ENCODE peak calls at places on chromosomes 4 and X, in four cellular contexts. One of them, this sample, is unnamed.
A peak's percentile ranks its signal among the peaks of the same experiment; 100 is the strongest.

GRCh38 chr4:74805601-74806000 is 11.3 kb upstream of the BTC start:
- DNase-seq in K562: no peak
- DNase-seq in GM13976: no peak
- DNase-seq in epithelial cell of esophagus: peak; percentile 71
- DNase-seq in this sample: no peak

GRCh38 chrX:112587194-112587593 is 92.5 kb downstream of the LHFPL1 start:
- DNase-seq in K562: no peak
- DNase-seq in GM13976: no peak
- DNase-seq in epithelial cell of esophagus: no peak
- DNase-seq in this sample: no peak

GRCh38 chr4:81504685-81505598 is 33.2 kb upstream of the RASGEF1B start:
- DNase-seq in K562: no peak
- DNase-seq in GM13976: no peak
- DNase-seq in epithelial cell of esophagus: no peak
- DNase-seq in this sample: no peak

GRCh38 chr4:24742773-24743676 is 52.3 kb upstream of the SOD3 start:
- DNase-seq in K562: no peak
- DNase-seq in GM13976: no peak
- DNase-seq in epithelial cell of esophagus: no peak
- DNase-seq in this sample: no peak

GRCh38 chrX:29687687-29688086 is 527.7 kb upstream of the MAGEB2 start:
- DNase-seq in K562: no peak
- DNase-seq in GM13976: no peak
- DNase-seq in epithelial cell of esophagus: peak; percentile 7
- DNase-seq in this sample: no peak

GRCh38 chr4:170868191-170868590 is 778.4 kb upstream of the AADAT start:
- DNase-seq in K562: no peak
- DNase-seq in GM13976: no peak
- DNase-seq in epithelial cell of esophagus: peak; percentile 89
- DNase-seq in this sample: no peak

GRCh38 chrX:11129546-11129945 is 18.4 kb downstream of the HCCS start:
- DNase-seq in K562: no peak
- DNase-seq in GM13976: no peak
- DNase-seq in epithelial cell of esophagus: no peak
- DNase-seq in this sample: no peak

GRCh38 chrX:50081282-50081955 is 119.4 kb downstream of the AKAP4 start:
- DNase-seq in K562: no peak
- DNase-seq in GM13976: no peak
- DNase-seq in epithelial cell of esophagus: peak; percentile 33
- DNase-seq in this sample: peak; percentile 50

GRCh38 chrX:154411322-154411980 is at the start of gene TAFAZZIN:
- DNase-seq in K562: peak; percentile 85
- DNase-seq in GM13976: peak; percentile 84
- DNase-seq in epithelial cell of esophagus: peak; percentile 62
- DNase-seq in this sample: peak; percentile 45

GRCh38 chrX:136629084-136629750 is 18.7 kb upstream of the CD40LG start:
- DNase-seq in K562: no peak
- DNase-seq in GM13976: no peak
- DNase-seq in epithelial cell of esophagus: no peak
- DNase-seq in this sample: no peak

GRCh38 chr4:5927747-5928146 is 34.9 kb upstream of the CRMP1 start:
- DNase-seq in K562: no peak
- DNase-seq in GM13976: no peak
- DNase-seq in epithelial cell of esophagus: no peak
- DNase-seq in this sample: no peak

GRCh38 chrX:48927736-48928382 is 9.0 kb upstream of the PIM2 start:
- DNase-seq in K562: no peak
- DNase-seq in GM13976: no peak
- DNase-seq in epithelial cell of esophagus: no peak
- DNase-seq in this sample: no peak

GRCh38 chr4:164252286-164252685 is 501.6 kb upstream of the SMIM31 start:
- DNase-seq in K562: no peak
- DNase-seq in GM13976: no peak
- DNase-seq in epithelial cell of esophagus: peak; percentile 29
- DNase-seq in this sample: no peak

GRCh38 chr4:179751669-179752068 is 2309.4 kb upstream of the AGA start:
- DNase-seq in K562: no peak
- DNase-seq in GM13976: no peak
- DNase-seq in epithelial cell of esophagus: peak; percentile 82
- DNase-seq in this sample: no peak

GRCh38 chrX:41629539-41629938 is 59.2 kb upstream of the GPR34 start:
- DNase-seq in K562: no peak
- DNase-seq in GM13976: no peak
- DNase-seq in epithelial cell of esophagus: no peak
- DNase-seq in this sample: no peak

GRCh38 chr4:185567828-185568442 is 32.6 kb upstream of the PDLIM3 start:
- DNase-seq in K562: no peak
- DNase-seq in GM13976: no peak
- DNase-seq in epithelial cell of esophagus: no peak
- DNase-seq in this sample: no peak

GRCh38 chr4:78397292-78397630 is 154.3 kb upstream of the ANXA3 start:
- DNase-seq in K562: no peak
- DNase-seq in GM13976: no peak
- DNase-seq in epithelial cell of esophagus: no peak
- DNase-seq in this sample: no peak

GRCh38 chrX:103640401-103641155 is 11.8 kb downstream of the TCEAL1 start:
- DNase-seq in K562: no peak
- DNase-seq in GM13976: no peak
- DNase-seq in epithelial cell of esophagus: peak; percentile 2
- DNase-seq in this sample: no peak

GRCh38 chr4:56937262-56937661 is 29.6 kb downstream of the REST start:
- DNase-seq in K562: no peak
- DNase-seq in GM13976: no peak
- DNase-seq in epithelial cell of esophagus: peak; percentile 95
- DNase-seq in this sample: no peak

GRCh38 chr4:182265881-182266280 is 22.7 kb downstream of the TENM3 start:
- DNase-seq in K562: no peak
- DNase-seq in GM13976: no peak
- DNase-seq in epithelial cell of esophagus: peak; percentile 35
- DNase-seq in this sample: no peak

GRCh38 chr4:40719008-40719623 is 30.6 kb upstream of the NSUN7 start:
- DNase-seq in K562: peak; percentile 22
- DNase-seq in GM13976: peak; percentile 58
- DNase-seq in epithelial cell of esophagus: peak; percentile 80
- DNase-seq in this sample: peak; percentile 64

GRCh38 chr4:176002007-176002623 is 63.5 kb upstream of the WDR17 start:
- DNase-seq in K562: no peak
- DNase-seq in GM13976: peak; percentile 70
- DNase-seq in epithelial cell of esophagus: peak; percentile 8
- DNase-seq in this sample: peak; percentile 1

GRCh38 chr4:74499986-74500781 is 55.2 kb downstream of the AREG start:
- DNase-seq in K562: no peak
- DNase-seq in GM13976: no peak
- DNase-seq in epithelial cell of esophagus: no peak
- DNase-seq in this sample: no peak

GRCh38 chr4:149980941-149981340 is 97.3 kb upstream of the DCLK2 start:
- DNase-seq in K562: peak; percentile 47
- DNase-seq in GM13976: peak; percentile 16
- DNase-seq in epithelial cell of esophagus: peak; percentile 66
- DNase-seq in this sample: no peak

GRCh38 chrX:110142096-110142495 is 139.2 kb downstream of the TMEM164 start:
- DNase-seq in K562: no peak
- DNase-seq in GM13976: no peak
- DNase-seq in epithelial cell of esophagus: peak; percentile 93
- DNase-seq in this sample: no peak

GRCh38 chrX:112094729-112095128 is 12.2 kb upstream of the TRPC5 start:
- DNase-seq in K562: no peak
- DNase-seq in GM13976: no peak
- DNase-seq in epithelial cell of esophagus: no peak
- DNase-seq in this sample: no peak

GRCh38 chr4:1349359-1350168 is 2.6 kb downstream of the UVSSA start:
- DNase-seq in K562: no peak
- DNase-seq in GM13976: no peak
- DNase-seq in epithelial cell of esophagus: no peak
- DNase-seq in this sample: no peak

GRCh38 chr4:88573995-88574394 is 18.3 kb upstream of the HERC3 start:
- DNase-seq in K562: no peak
- DNase-seq in GM13976: no peak
- DNase-seq in epithelial cell of esophagus: no peak
- DNase-seq in this sample: no peak

GRCh38 chr4:81724925-81725329 is 253.2 kb upstream of the RASGEF1B start:
- DNase-seq in K562: peak; percentile 48
- DNase-seq in GM13976: no peak
- DNase-seq in epithelial cell of esophagus: peak; percentile 40
- DNase-seq in this sample: no peak

GRCh38 chr4:38149472-38149871 is 189.3 kb downstream of the PTTG2 start:
- DNase-seq in K562: no peak
- DNase-seq in GM13976: no peak
- DNase-seq in epithelial cell of esophagus: no peak
- DNase-seq in this sample: no peak

GRCh38 chr4:85708468-85708867 is 233.5 kb downstream of the ARHGAP24 start:
- DNase-seq in K562: no peak
- DNase-seq in GM13976: no peak
- DNase-seq in epithelial cell of esophagus: no peak
- DNase-seq in this sample: no peak

GRCh38 chr4:93199492-93199891 is 629.1 kb upstream of the ATOH1 start:
- DNase-seq in K562: peak; percentile 3
- DNase-seq in GM13976: peak; percentile 24
- DNase-seq in epithelial cell of esophagus: peak; percentile 60
- DNase-seq in this sample: peak; percentile 55

GRCh38 chr4:172995161-172995560 is 173.4 kb upstream of the GALNT7 start:
- DNase-seq in K562: no peak
- DNase-seq in GM13976: no peak
- DNase-seq in epithelial cell of esophagus: no peak
- DNase-seq in this sample: no peak

GRCh38 chrX:129512409-129512808 is 10.9 kb downstream of the SMARCA1 start:
- DNase-seq in K562: no peak
- DNase-seq in GM13976: no peak
- DNase-seq in epithelial cell of esophagus: no peak
- DNase-seq in this sample: no peak

GRCh38 chrX:39953879-39954278 is 143.9 kb downstream of the BCOR start:
- DNase-seq in K562: peak; percentile 24
- DNase-seq in GM13976: no peak
- DNase-seq in epithelial cell of esophagus: peak; percentile 80
- DNase-seq in this sample: no peak

GRCh38 chrX:129652565-129653169 is 2.1 kb downstream of the APLN start:
- DNase-seq in K562: no peak
- DNase-seq in GM13976: no peak
- DNase-seq in epithelial cell of esophagus: no peak
- DNase-seq in this sample: no peak

GRCh38 chr4:95095352-95095974 is 337.7 kb downstream of the BMPR1B start:
- DNase-seq in K562: peak; percentile 9
- DNase-seq in GM13976: no peak
- DNase-seq in epithelial cell of esophagus: peak; percentile 48
- DNase-seq in this sample: no peak

GRCh38 chr4:38489924-38490639 is 173.9 kb upstream of the KLF3 start:
- DNase-seq in K562: no peak
- DNase-seq in GM13976: no peak
- DNase-seq in epithelial cell of esophagus: peak; percentile 29
- DNase-seq in this sample: no peak

This sample was measured in NCI-H1092.